ENCODE peak calls at places on chromosomes 4 and X, in four cellular contexts. R is GM12878, Y is H1, J is HepG2. G is an unnamed sample.

GRCh38 chr4:86924805-86925204 is 10.0 kb upstream of the AFF1 start:
- DNase-seq in R (no peak), Y (no peak), J (peak), G (no peak)

GRCh38 chr4:100422911-100423310 is 94.9 kb downstream of the EMCN start:
- DNase-seq in R (no peak), Y (no peak), J (no peak), G (no peak)

GRCh38 chr4:98617358-98618047 is 40.9 kb downstream of the TSPAN5 start:
- DNase-seq in R (no peak), Y (no peak), J (no peak), G (no peak)

GRCh38 chrX:136147966-136148365 is 633 bp downstream of the FHL1 start:
- DNase-seq in R (no peak), Y (no peak), J (no peak), G (no peak)

GRCh38 chrX:137771537-137771936 is 205.6 kb downstream of the ZIC3 start:
- DNase-seq in R (no peak), Y (no peak), J (no peak), G (no peak)

GRCh38 chr4:76955187-76955586 is 5.6 kb downstream of the SEPTIN11 start:
- DNase-seq in R (no peak), Y (no peak), J (no peak), G (no peak)

GRCh38 chr4:113851816-113852215 is 90.3 kb upstream of the CAMK2D start:
- DNase-seq in R (no peak), Y (no peak), J (peak), G (no peak)

GRCh38 chrX:111490683-111491082 is 20.8 kb upstream of the SERTM2 start:
- DNase-seq in R (no peak), Y (no peak), J (no peak), G (no peak)

GRCh38 chrX:42934020-42934701 is 156.2 kb upstream of the PPP1R2C start:
- DNase-seq in R (peak), Y (no peak), J (no peak), G (no peak)

GRCh38 chrX:10828640-10829039 is 208.3 kb upstream of the MID1 start:
- DNase-seq in R (no peak), Y (no peak), J (no peak), G (no peak)

GRCh38 chr4:6221296-6221850 is 21.0 kb upstream of the JAKMIP1 start:
- DNase-seq in R (no peak), Y (no peak), J (no peak), G (no peak)

GRCh38 chr4:130393246-130394041 is 1297.5 kb downstream of the C4orf33 start:
- DNase-seq in R (no peak), Y (no peak), J (peak), G (no peak)

GRCh38 chrX:80334583-80334982 is 85.7 kb upstream of the TENT5D start:
- DNase-seq in R (no peak), Y (no peak), J (no peak), G (no peak)

GRCh38 chrX:80331285-80331684 is 89.0 kb upstream of the TENT5D start:
- DNase-seq in R (no peak), Y (no peak), J (no peak), G (no peak)

DNA sequence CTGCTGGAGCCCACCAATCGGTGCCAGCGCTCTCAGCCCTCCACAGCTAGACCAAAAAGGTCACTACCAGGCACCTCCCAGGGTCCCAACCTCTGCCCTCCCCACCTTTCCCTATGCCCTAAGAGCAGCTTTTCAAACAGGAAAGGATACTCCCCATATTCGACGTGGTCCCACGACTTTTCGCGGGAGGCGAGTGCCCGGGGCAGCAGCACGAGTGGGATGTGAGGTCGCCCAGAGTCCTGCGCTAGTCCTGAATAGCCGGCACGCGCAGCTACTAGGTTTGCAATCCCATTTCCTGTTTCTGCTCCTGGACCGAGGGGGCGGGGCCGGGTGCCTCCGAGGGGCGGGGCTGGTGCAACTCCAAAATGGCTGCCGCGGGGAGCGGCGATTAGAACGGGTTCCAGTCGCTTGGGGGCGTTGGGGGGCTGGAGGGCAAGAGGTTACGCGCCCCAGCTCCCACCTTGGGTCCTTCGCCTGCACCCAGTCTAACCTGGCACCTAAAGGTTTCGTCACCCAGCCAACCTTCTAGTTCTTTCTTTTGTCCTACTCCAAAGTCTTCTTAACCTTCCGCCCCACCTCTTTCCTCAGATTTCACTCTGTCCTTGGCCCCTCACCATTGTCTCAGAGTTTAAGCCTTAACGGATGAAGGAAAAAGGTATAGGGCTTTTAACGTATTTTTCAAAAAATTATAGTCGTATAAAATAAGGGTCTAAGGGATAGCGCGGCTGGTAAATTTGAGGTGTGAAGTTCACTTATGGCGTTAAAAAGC is 85.0 kb upstream of the TENT5D start:
- DNase-seq in R (no peak), Y (no peak), J (no peak), G (peak)
- TF ChIP-seq SUZ12 in R (no peak), Y (no peak), J (no peak), G (no peak)

GRCh38 chrX:3176439-3176820 is 135.2 kb downstream of the ARSF start:
- DNase-seq in R (no peak), Y (no peak), J (no peak), G (no peak)
- TF ChIP-seq ZNF274 in R (no peak), Y (no peak), J (no peak), G (no peak)

GRCh38 chrX:134513091-134513490 is 53.1 kb downstream of the HPRT1 start:
- DNase-seq in R (no peak), Y (no peak), J (no peak), G (no peak)

DNA sequence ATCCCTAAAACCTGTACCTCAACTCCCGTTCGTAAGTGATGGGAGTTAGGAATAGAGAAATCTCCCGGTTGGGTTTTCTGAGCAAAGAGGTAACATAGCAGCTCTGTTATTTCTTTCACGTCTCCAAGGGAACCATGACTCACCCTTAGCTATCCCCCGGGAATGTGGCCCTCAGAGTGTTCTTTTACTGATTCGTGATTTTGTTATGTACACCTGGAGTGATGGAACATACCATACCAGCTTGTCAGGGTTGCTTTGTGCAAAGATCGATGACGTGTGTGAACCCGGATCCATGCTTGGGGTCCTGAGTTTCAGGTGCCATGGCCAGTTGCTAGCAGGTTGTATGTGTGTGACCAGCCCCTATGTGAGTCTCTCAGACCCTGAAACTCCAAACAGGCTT is 52.6 kb downstream of the HPRT1 start:
- DNase-seq in R (no peak), Y (no peak), J (peak), G (no peak)
- TF ChIP-seq SUZ12 in R (no peak), Y (no peak), J (no peak), G (no peak)

GRCh38 chr4:121304843-121305348 is 75.9 kb downstream of the QRFPR start:
- DNase-seq in R (no peak), Y (no peak), J (no peak), G (no peak)
- TF ChIP-seq ZNF274 in R (no peak), Y (no peak), J (no peak), G (no peak)

GRCh38 chrX:67780694-67781109 is 236.9 kb downstream of the AR start:
- DNase-seq in R (no peak), Y (no peak), J (no peak), G (no peak)

GRCh38 chrX:67784712-67785111 is 240.9 kb downstream of the AR start:
- DNase-seq in R (no peak), Y (no peak), J (no peak), G (no peak)

GRCh38 chrX:67779099-67779498 is 235.3 kb downstream of the AR start:
- DNase-seq in R (no peak), Y (no peak), J (no peak), G (no peak)

GRCh38 chrX:67777148-67777547 is 233.3 kb downstream of the AR start:
- DNase-seq in R (no peak), Y (no peak), J (no peak), G (no peak)

DNA sequence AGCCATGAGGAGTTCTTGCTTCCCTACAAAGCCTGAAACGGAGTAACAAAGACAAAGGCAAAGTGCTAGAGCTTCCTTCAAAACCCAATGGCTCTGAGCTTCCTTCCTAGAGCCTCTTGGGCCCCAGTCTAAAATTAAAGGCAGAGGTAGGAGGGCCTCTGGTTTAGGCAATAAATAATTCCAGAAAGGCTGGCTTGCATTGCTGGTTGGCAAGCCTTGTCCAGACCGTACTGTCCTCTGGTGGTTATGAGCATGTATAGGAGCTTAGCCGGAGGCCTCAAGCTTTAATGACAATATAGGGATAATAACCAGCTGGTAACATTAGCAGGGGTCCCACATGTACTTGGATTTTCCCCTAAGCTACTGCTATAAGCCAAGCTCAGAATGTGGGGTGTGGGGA is 237.3 kb downstream of the AR start:
- DNase-seq in R (no peak), Y (no peak), J (no peak), G (no peak)
- TF ChIP-seq SUZ12 in R (no peak), Y (no peak), J (no peak), G (no peak)

DNA sequence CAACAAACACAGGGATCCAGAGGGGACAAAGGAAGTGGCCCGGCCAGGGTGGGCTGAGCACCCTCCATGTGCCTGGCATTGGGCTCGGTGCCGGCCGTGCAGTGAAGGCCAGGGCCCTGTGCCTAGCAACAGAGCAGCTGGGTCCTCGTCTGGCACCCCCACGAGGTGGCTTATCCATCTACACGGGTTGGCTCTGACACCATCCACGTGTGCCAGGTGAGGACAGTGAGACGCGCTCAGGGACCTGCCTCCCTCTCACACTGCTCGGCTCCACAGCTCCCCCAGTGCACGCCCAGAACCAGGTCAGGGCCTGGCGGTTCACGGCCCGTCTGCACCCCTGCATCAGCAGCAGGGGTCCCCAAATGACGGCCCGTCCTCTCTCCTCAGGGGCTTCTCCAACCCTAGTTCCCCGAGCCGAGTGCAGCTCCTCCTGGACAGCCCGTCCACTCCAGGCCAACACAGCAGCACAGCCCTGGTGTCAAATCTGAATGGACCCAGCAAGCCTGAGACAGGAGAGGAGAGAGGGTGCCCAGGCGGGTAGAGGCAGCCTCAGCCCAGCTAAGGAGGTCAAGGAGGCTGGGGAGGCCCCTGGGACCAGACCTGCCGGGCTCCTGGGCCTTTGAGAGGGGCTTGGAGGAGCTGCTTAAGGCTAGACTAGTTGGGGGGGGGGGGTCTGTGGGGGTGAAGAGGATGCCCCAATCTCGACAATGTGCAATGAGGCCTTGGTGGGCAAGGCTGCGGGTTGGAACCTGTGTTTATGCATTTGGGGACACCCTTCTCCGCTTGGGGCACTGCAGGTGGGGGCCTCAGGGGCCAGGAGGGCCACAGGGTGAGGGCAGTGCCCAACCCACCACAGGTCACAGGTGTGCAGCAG is 113.6 kb downstream of the FAM53A start:
- DNase-seq in R (no peak), Y (no peak), J (no peak), G (no peak)
- TF ChIP-seq ZNF274 in R (no peak), Y (no peak), J (no peak), G (no peak)

GRCh38 chrX:21167028-21167427 is 207.2 kb upstream of the CNKSR2 start:
- DNase-seq in R (no peak), Y (no peak), J (no peak), G (no peak)

GRCh38 chrX:21168401-21169160 is 205.6 kb upstream of the CNKSR2 start:
- DNase-seq in R (no peak), Y (no peak), J (no peak), G (no peak)

GRCh38 chrX:21166302-21166982 is 207.8 kb upstream of the CNKSR2 start:
- DNase-seq in R (no peak), Y (no peak), J (peak), G (no peak)
- TF ChIP-seq SUZ12 in R (no peak), Y (no peak), J (no peak), G (no peak)

GRCh38 chr4:150746156-150746555 is 164.2 kb downstream of the MAB21L2 start:
- DNase-seq in R (no peak), Y (no peak), J (no peak), G (no peak)
- TF ChIP-seq ZNF274 in R (no peak), Y (no peak), J (no peak), G (no peak)

DNA sequence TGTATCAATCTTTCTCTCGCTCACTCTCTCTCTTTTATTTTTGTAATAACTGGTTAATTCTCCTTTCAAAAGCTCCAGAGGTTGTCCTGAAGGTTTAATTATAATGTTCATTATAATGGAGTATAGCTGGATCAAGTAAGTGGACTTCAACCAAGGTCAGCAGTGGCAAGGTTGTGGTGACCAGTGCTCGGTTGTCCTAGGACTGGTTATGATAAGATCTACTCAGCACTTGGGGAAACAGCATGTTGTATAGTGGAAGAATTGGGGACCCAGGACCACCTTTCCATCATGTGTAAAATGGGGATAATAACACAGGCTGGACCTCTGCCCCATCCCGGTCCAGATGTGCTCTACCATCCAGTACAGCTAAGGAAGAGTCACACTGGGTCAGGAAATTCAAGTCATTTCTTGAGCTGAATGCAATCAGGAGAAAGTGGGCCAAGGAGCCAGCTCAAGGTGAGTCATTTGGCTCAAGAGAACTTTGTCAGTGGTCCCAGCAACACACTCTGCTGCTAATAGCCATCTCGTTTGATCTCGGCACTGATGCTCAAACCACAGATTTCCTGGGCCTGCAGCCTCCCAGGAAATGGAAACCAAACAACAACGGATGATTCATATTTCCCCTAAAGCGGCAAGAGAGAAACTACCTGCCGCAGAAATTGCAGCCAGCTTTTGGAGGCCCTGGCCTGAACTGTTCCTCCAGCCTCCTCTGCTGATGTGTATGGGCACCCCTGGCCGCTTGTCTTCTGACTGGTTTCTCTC is 123.6 kb upstream of the RBPJ start:
- DNase-seq in R (peak), Y (no peak), J (no peak), G (no peak)
- TF ChIP-seq SUZ12 in R (no peak), Y (no peak), J (no peak), G (no peak)

GRCh38 chr4:174503079-174503724 is 19.1 kb downstream of the HPGD start:
- DNase-seq in R (no peak), Y (no peak), J (no peak), G (no peak)
- TF ChIP-seq ZNF274 in R (no peak), Y (no peak), J (no peak), G (no peak)

G was measured in NT2/D1.